ENCODE peak calls at places on chromosomes 5 and 9, in eight cellular contexts. P is CD4-positive, alpha-beta T cell; M is dorsolateral prefrontal cortex; E is neural progenitor cell; T is HL-60; Y is astrocyte; V is stomach; R is left lung. U is an unnamed sample.

GRCh38 chr5:151183451-151184245 is 26.1 kb upstream of the ANXA6 start:
- DNase-seq in Y (no peak), V (no peak), P (no peak), M (no peak), E (no peak), T (no peak), R (no peak), U (no peak)

GRCh38 chr5:103943243-103943642 is 380.7 kb upstream of the NUDT12 start:
- DNase-seq in R (no peak), T (no peak), P (no peak), E (no peak), M (no peak), Y (no peak), V (no peak), U (no peak)

GRCh38 chr9:72025956-72026355 is 34.5 kb downstream of the C9orf57 start:
- DNase-seq in M (no peak), P (no peak), V (no peak), R (no peak), Y (peak), E (no peak), T (no peak), U (no peak)

GRCh38 chr9:134301387-134302129 is 24.7 kb upstream of the RXRA start:
- DNase-seq in M (no peak), R (peak), T (no peak), E (no peak), Y (no peak), P (no peak), V (no peak), U (no peak)

GRCh38 chr5:140391312-140391711 is 10.3 kb upstream of the ANKHD1 start:
- DNase-seq in R (no peak), T (peak), V (no peak), Y (no peak), E (no peak), M (no peak), P (no peak), U (no peak)

GRCh38 chr5:110880413-110880812 is 141.6 kb downstream of the SLC25A46 start:
- DNase-seq in Y (peak), E (no peak), M (no peak), V (peak), R (no peak), T (no peak), P (no peak), U (peak)

GRCh38 chr9:100196828-100197227 is 97.8 kb downstream of the INVS start:
- DNase-seq in E (no peak), Y (no peak), R (no peak), M (no peak), T (no peak), V (no peak), P (no peak), U (no peak)

GRCh38 chr5:138064526-138064925 is 19.3 kb upstream of the WNT8A start:
- DNase-seq in Y (no peak), E (no peak), V (no peak), M (no peak), R (no peak), T (no peak), P (no peak), U (no peak)

GRCh38 chr5:137737349-137738256 is 1.7 kb upstream of the KLHL3 start:
- DNase-seq in P (no peak), R (no peak), V (peak), T (no peak), E (no peak), M (no peak), Y (peak), U (no peak)

GRCh38 chr9:136085815-136086212 is 9.3 kb downstream of the NACC2 start:
- DNase-seq in P (no peak), R (peak), M (peak), T (no peak), Y (no peak), E (no peak), V (peak), U (no peak)

GRCh38 chr9:134575103-134575816 is 66.3 kb upstream of the COL5A1 start:
- DNase-seq in P (no peak), V (peak), R (no peak), E (no peak), T (no peak), Y (no peak), M (no peak), U (no peak)

GRCh38 chr5:127311349-127311748 is 20.8 kb downstream of the MEGF10 start:
- DNase-seq in R (no peak), E (no peak), V (no peak), T (no peak), P (no peak), Y (no peak), M (no peak), U (no peak)

GRCh38 chr5:52989025-52989780 is at the start of gene ITGA2:
- DNase-seq in R (peak), E (peak), Y (no peak), T (no peak), V (peak), P (peak), M (no peak), U (peak)

GRCh38 chr9:109248133-109248581 is 72.7 kb downstream of the EPB41L4B start:
- DNase-seq in P (no peak), T (no peak), R (no peak), Y (no peak), V (no peak), E (no peak), M (no peak), U (no peak)

GRCh38 chr9:125131778-125132177 is 11.6 kb downstream of the SCAI start:
- DNase-seq in Y (no peak), V (no peak), T (no peak), E (no peak), R (no peak), P (no peak), M (no peak), U (no peak)

GRCh38 chr9:137924761-137925369 is 47.3 kb downstream of the CACNA1B start:
- DNase-seq in M (no peak), V (no peak), Y (no peak), R (no peak), E (no peak), T (no peak), P (no peak), U (no peak)

GRCh38 chr9:27548055-27548741 is 18.6 kb upstream of the MOB3B start:
- DNase-seq in T (no peak), E (peak), M (no peak), Y (peak), V (no peak), R (no peak), P (no peak), U (no peak)

GRCh38 chr5:169595172-169595820 is 11.7 kb downstream of the SPDL1 start:
- DNase-seq in E (no peak), Y (no peak), V (no peak), R (no peak), M (no peak), P (no peak), T (no peak), U (no peak)

GRCh38 chr9:105187781-105188180 is 56.7 kb upstream of the SLC44A1 start:
- DNase-seq in V (no peak), R (no peak), T (no peak), M (no peak), Y (peak), E (no peak), P (no peak), U (no peak)
- H3K27ac ChIP-seq in V (no peak), R (no peak), T (no peak), M (no peak), Y (no peak), E (no peak), P (no peak), U (peak)

GRCh38 chr5:181281984-181282316 is 21.0 kb upstream of the TRIM52 start:
- DNase-seq in M (no peak), Y (no peak), R (no peak), P (no peak), V (no peak), T (no peak), E (no peak), U (no peak)
- TF ChIP-seq CTCF in M (no peak), Y (no peak), R (no peak), P (no peak), V (no peak), T (no peak), E (peak), U (no peak)

GRCh38 chr5:172456076-172456800 is 1.9 kb upstream of the SH3PXD2B start:
- DNase-seq in Y (no peak), V (no peak), E (no peak), R (no peak), P (no peak), T (no peak), M (no peak), U (peak)
- H3K27ac ChIP-seq in Y (peak), V (no peak), E (no peak), R (peak), P (no peak), T (no peak), M (peak), U (no peak)

GRCh38 chr9:20406344-20406743 is 216.0 kb downstream of the MLLT3 start:
- DNase-seq in Y (no peak), V (no peak), T (no peak), R (no peak), M (no peak), P (no peak), E (no peak), U (no peak)

GRCh38 chr9:20407013-20407412 is 215.3 kb downstream of the MLLT3 start:
- DNase-seq in T (no peak), V (no peak), R (no peak), P (no peak), Y (no peak), E (no peak), M (no peak), U (no peak)

GRCh38 chr9:20404192-20404813 is 218.0 kb downstream of the MLLT3 start:
- DNase-seq in P (no peak), Y (no peak), V (no peak), T (no peak), E (no peak), R (no peak), M (no peak), U (no peak)

GRCh38 chr9:20403346-20403745 is 219.0 kb downstream of the MLLT3 start:
- DNase-seq in P (no peak), M (no peak), E (no peak), T (no peak), R (no peak), V (no peak), Y (no peak), U (no peak)

DNA sequence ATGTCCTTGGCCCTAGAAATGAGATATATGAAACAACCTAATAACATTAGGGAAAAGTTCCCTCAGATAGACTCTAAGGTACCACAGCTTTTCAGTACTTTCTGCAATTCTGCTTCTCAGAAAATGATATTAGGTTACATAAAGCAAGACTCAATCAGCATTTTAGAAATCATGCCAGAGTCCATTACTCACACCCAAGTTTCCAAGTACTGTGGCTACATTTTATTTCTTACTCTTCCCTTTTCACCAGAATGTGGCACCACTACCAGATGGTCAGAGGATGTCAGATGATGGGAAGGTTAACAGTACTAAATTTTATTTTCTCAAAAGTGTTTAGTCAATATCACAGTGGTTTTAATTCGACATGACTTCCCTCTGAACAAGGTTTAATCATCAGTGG is 217.2 kb downstream of the MLLT3 start:
- DNase-seq in P (no peak), Y (peak), M (no peak), T (no peak), E (no peak), R (no peak), V (no peak), U (no peak)
- TF ChIP-seq CTCF in P (no peak), Y (no peak), M (no peak), T (no peak), E (no peak), R (no peak), V (no peak), U (no peak)

DNA sequence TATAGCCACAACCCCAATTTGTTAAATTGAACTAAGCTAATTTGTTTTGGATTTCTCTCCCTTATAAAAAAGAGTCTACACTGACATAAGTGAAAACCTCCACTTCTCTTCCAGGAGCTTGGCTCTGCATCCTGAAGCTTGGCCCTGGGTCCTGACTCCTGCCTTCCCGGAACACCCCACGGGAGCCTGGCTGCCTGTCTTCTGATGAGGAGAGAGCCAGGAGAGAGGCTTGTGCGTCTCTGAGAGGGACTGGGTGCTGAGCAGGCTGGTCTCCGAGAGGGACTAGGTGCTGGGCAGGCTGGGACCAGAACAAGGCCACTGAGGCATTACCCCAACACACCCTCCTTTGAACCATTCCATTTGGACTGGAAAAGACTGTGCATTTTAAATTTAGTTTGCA is 6.5 kb upstream of the PTGES start:
- DNase-seq in P (no peak), T (no peak), R (no peak), Y (no peak), M (no peak), E (no peak), V (no peak), U (no peak)
- H3K27ac ChIP-seq in P (no peak), T (no peak), R (no peak), Y (no peak), M (no peak), E (no peak), V (no peak), U (no peak)

DNA sequence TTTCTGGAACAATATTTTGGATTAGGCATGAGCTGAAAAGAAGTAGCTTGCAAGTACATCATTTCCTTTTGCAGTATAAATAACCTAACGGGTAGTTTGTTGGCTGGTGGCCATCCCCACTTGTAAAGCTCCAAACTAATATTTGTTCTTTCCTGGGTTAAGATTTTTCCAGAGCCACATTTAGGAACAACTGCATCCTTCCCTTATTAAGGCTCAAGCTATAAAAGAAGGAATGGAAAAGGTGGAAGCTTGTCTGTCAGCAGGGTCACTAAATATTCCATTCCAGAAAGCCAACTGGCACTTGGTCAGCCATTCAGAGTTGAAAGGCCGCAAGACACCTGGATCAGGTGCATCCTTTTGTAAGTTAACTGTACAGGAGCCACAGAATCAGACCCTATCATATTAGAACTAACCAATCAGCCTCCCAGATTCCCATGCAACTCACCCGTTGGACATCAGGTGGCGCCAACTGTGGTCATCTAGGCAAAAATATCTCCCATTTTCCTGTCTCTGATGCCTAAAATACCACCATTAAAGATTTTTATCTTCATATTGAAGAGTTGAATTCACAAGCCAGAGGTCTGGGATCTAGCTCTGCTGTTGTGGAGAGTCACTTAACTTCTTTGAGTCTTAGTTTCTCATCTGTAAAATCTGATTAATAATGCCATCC is 82.9 kb downstream of the PTCD2 start:
- DNase-seq in R (no peak), M (no peak), E (no peak), P (no peak), V (peak), Y (no peak), T (no peak), U (no peak)
- TF ChIP-seq CTCF in R (peak), M (peak), E (peak), P (no peak), V (no peak), Y (peak), T (no peak), U (peak)

DNA sequence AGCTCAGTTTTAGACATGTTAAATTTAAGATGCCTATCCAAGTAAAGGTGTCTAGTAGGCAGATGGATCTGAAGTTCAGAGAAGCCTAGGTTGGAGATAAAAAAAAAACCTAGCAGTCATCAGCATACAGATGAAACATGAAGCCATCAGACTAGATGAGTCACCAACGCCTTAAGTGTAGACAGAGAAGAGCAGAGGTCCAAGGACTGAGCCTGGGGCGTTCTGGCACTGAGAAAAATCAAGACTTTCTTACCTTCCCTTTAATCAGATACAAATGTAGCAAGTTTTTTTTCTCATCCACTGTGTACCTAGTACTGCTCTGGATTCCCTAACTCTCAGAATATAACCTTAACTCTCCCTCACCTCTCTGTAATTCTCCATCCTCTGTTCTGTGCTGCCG is 97.3 kb downstream of the SIL1 start:
- DNase-seq in M (no peak), E (no peak), P (no peak), Y (peak), R (no peak), V (no peak), T (no peak), U (no peak)
- H3K27ac ChIP-seq in M (no peak), E (no peak), P (no peak), Y (no peak), R (no peak), V (no peak), T (no peak), U (no peak)

GRCh38 chr9:120726484-120726883 is 12.2 kb upstream of the MEGF9 start:
- DNase-seq in M (no peak), Y (no peak), P (no peak), T (no peak), V (no peak), R (no peak), E (no peak), U (no peak)

GRCh38 chr9:120730661-120731514 is 16.6 kb upstream of the MEGF9 start:
- DNase-seq in R (no peak), T (no peak), E (peak), P (no peak), Y (peak), V (peak), M (no peak), U (peak)

GRCh38 chr9:120734607-120735006 is 20.3 kb upstream of the MEGF9 start:
- DNase-seq in M (no peak), E (no peak), R (no peak), Y (no peak), T (peak), P (no peak), V (no peak), U (no peak)

GRCh38 chr9:120733190-120733589 is 18.9 kb upstream of the MEGF9 start:
- DNase-seq in Y (peak), T (no peak), R (no peak), M (peak), E (no peak), V (peak), P (no peak), U (no peak)

GRCh38 chr9:120729796-120730195 is 15.5 kb upstream of the MEGF9 start:
- DNase-seq in P (no peak), V (no peak), T (peak), Y (no peak), E (peak), R (no peak), M (no peak), U (no peak)
- TF ChIP-seq CTCF in P (no peak), V (no peak), T (peak), Y (no peak), E (peak), R (no peak), M (no peak), U (no peak)

U was measured in RWPE2.